ENCODE peak calls at places on chromosome 1, in four cellular contexts. D, Z, X and O are unnamed samples.

GRCh38 chr1:178483251-178483957 is 13.4 kb downstream of the CLEC20A start:
- DNase-seq in D (no peak), Z (no peak), X (no peak), O (no peak)

GRCh38 chr1:40703316-40703715 is 11.8 kb downstream of the NFYC start:
- DNase-seq in D (peak), Z (no peak), X (peak), O (peak)

GRCh38 chr1:32066489-32066873 is 6.3 kb upstream of the TMEM39B start:
- DNase-seq in D (peak), Z (peak), X (peak), O (peak)

GRCh38 chr1:21896652-21897532 is 40.2 kb downstream of the HSPG2 start:
- DNase-seq in D (no peak), Z (peak), X (no peak), O (peak)

GRCh38 chr1:165903672-165904071 is 76.3 kb downstream of the UCK2 start:
- DNase-seq in D (peak), Z (no peak), X (peak), O (peak)

GRCh38 chr1:210647406-210648333 is 319.0 kb downstream of the HHAT start:
- DNase-seq in D (no peak), Z (no peak), X (peak), O (peak)

GRCh38 chr1:154556422-154556821 is 2.0 kb downstream of the UBE2Q1 start:
- DNase-seq in D (no peak), Z (no peak), X (peak), O (peak)

GRCh38 chr1:54996359-54996868 is 2.3 kb upstream of the BSND start:
- DNase-seq in D (peak), Z (peak), X (peak), O (peak)

GRCh38 chr1:40899230-40899870 is 37.2 kb upstream of the CITED4 start:
- DNase-seq in D (peak), Z (peak), X (no peak), O (no peak)

GRCh38 chr1:216805233-216805632 is 82.0 kb upstream of the ESRRG start:
- DNase-seq in D (no peak), Z (no peak), X (no peak), O (no peak)

GRCh38 chr1:39081266-39082139 is 55.4 kb downstream of the NDUFS5 start:
- DNase-seq in D (peak), Z (no peak), X (no peak), O (no peak)

GRCh38 chr1:14138627-14139026 is 438.6 kb downstream of the PRDM2 start:
- DNase-seq in D (no peak), Z (no peak), X (no peak), O (no peak)

GRCh38 chr1:204529371-204529895 is 13.2 kb downstream of the MDM4 start:
- DNase-seq in D (no peak), Z (no peak), X (no peak), O (no peak)

GRCh38 chr1:182381962-182382819 is 9.4 kb downstream of the GLUL start:
- DNase-seq in D (no peak), Z (no peak), X (no peak), O (no peak)

GRCh38 chr1:27832762-27833161 is 2.2 kb downstream of the PPP1R8 start:
- DNase-seq in D (peak), Z (no peak), X (peak), O (peak)
- H3K4me3 ChIP-seq in D (peak), Z (no peak), X (peak), O (no peak)

GRCh38 chr1:46244656-46245371 is 2.7 kb upstream of the RAD54L start:
- DNase-seq in D (peak), Z (no peak), X (no peak), O (peak)
- TF ChIP-seq CTCF in D (peak), Z (no peak), X (peak), O (peak)

GRCh38 chr1:2414297-2414958 is 2.1 kb upstream of the PEX10 start:
- DNase-seq in D (peak), Z (peak), X (no peak), O (peak)

GRCh38 chr1:2415337-2415736 is 3.0 kb upstream of the PEX10 start:
- DNase-seq in D (no peak), Z (no peak), X (no peak), O (no peak)

GRCh38 chr1:2416403-2416802 is 4.0 kb upstream of the PEX10 start:
- DNase-seq in D (peak), Z (no peak), X (no peak), O (no peak)

GRCh38 chr1:2417083-2417832 is 4.9 kb upstream of the PEX10 start:
- DNase-seq in D (no peak), Z (no peak), X (no peak), O (no peak)

DNA sequence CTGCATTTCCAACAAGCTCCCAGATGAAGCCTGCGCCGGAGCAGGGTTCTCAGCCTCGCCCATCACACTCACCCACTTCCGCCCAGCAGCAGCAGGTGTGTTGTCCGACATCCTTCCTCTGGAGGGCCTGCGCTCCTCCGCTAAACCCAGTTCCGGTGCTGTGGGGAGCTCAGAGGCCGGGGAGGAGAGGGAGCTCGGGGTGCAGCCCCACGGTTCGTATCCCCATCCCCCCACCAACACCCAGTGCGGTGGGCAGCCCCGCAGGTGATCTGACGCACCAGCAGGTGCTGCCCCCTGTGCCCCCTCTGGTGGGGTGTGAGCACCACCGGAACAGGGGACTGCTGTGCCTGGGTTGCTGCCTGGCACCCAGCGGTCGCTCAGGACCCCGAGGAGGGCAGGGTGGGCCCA is 3.4 kb upstream of the PEX10 start:
- DNase-seq in D (peak), Z (no peak), X (no peak), O (no peak)
- H3K4me3 ChIP-seq in D (peak), Z (no peak), X (no peak), O (no peak)

GRCh38 chr1:43776043-43776761 is 68.9 kb downstream of the ST3GAL3 start:
- DNase-seq in D (peak), Z (no peak), X (peak), O (peak)
- TF ChIP-seq CTCF in D (no peak), Z (no peak), X (no peak), O (peak)

GRCh38 chr1:199002670-199003069 is 363.8 kb downstream of the PTPRC start:
- DNase-seq in D (no peak), Z (no peak), X (no peak), O (peak)
- H3K4me3 ChIP-seq in D (no peak), Z (no peak), X (no peak), O (no peak)

DNA sequence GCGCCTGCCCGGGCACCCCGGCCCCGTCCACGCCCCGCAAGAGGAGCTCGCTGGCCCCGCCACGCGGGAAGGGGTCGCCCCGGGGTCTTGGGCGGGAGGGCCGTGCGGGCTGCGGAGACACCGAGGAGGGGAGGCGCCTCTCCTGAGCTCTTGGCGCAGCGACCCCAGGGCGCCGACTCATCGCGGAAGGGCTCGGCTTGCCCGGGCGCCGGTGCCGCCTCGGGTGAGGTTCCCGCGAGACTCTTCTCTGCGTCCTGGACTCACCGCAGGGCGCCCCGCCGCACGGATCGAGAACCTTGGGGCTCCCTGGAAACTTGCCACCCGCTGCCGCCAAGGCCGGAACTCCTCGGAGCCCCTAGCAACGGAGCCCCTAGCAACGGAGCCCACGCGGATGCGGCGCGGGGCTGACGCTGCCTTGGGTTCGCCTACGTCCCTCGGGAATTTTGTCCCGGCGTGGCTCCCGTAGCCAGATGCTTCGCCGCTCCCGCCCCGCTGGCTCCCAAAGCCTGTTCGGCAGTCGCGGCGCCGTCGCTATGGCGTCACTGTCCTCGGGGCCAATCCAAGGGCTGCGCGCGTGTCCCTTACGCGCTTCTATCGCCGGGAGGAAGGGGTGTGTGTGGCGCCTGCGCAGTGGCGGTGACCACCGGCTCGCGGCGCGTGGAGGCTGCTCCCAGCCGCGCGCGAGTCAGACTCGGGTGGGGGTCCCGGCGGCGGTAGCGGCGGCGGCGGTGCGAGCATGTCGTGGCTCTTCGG is at the start of gene ATAD3A:
- DNase-seq in D (peak), Z (peak), X (peak), O (peak)
- TF ChIP-seq CTCF in D (no peak), Z (no peak), X (no peak), O (no peak)

GRCh38 chr1:160429702-160430535 is 29.6 kb downstream of the VANGL2 start:
- DNase-seq in D (no peak), Z (no peak), X (no peak), O (no peak)
- H3K4me3 ChIP-seq in D (no peak), Z (no peak), X (no peak), O (no peak)

GRCh38 chr1:234322979-234323378 is 50.3 kb upstream of the COA6 start:
- DNase-seq in D (peak), Z (no peak), X (no peak), O (peak)
- TF ChIP-seq CTCF in D (peak), Z (peak), X (no peak), O (peak)

DNA sequence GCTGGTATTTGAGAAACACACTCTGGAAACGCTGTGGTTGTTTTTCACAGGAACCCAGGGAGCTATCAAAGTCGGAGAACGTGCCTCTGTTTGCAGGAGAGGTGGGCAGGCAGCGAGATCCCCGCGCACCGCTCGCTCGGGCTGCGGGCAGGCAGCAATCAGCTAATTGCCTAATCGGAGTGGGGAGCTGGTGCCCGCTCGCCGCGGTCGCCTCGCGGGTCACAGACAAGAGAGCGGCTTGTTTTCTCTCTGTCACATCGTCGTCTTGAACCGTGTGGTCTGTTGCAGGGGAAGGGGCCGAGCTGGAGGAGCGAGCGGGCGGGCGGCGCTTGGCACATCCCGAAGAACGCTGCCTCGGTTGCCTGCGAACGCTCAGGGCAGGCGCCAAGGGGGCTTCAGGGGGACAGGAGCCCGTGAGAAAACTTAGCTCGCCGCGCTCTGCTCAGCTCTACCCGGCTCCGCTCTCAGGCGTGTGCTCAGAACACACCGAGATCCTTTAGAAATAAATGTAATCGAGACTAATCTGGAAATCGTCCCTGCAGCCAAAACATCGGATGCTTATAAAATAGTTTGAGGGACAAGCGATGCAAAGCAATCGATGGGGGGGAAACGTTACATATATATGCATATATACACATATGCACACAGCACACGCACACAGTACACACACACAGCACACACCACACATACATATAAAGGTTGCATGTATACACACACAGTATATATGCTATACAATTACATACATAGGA is 93.6 kb upstream of the SMYD2 start:
- DNase-seq in D (no peak), Z (no peak), X (no peak), O (peak)
- H3K4me3 ChIP-seq in D (no peak), Z (no peak), X (peak), O (peak)